ENCODE peak calls at places on chromosomes 13 and 19, in seven cellular contexts. G is heart left ventricle; C is thoracic aorta; A is heart right ventricle; U is HCT116; P is colonic mucosa; E is CD8-positive, alpha-beta memory T cell. I is an unnamed sample.
A peak's percentile ranks its signal among the peaks of the same experiment; 100 is the strongest.

GRCh38 chr13:47621931-47622330 is 379.1 kb downstream of the SUCLA2 start:
- DNase-seq in E (no peak), C (no peak), P (no peak), U (no peak), A (no peak), G (no peak), I (no peak)

GRCh38 chr19:6664916-6665315 is 5.0 kb downstream of the TNFSF14 start:
- DNase-seq in P (no peak), C (no peak), G (no peak), U (no peak), A (no peak), E (no peak), I (no peak)

GRCh38 chr19:33546656-33547055 is 25.1 kb upstream of the PEPD start:
- DNase-seq in P (no peak), C (no peak), A (no peak), U (no peak), G (no peak), E (no peak), I (no peak)

GRCh38 chr13:110347535-110348308 is 40.6 kb downstream of the COL4A2 start:
- DNase-seq in E (no peak), P (no peak), A (peak; percentile 46), C (peak; percentile 72), G (peak; percentile 67), U (peak; percentile 41), I (no peak)

GRCh38 chr19:5170329-5170745 is 170.3 kb downstream of the PTPRS start:
- DNase-seq in E (no peak), C (no peak), G (no peak), A (no peak), P (peak; percentile 39), U (no peak), I (no peak)

GRCh38 chr13:112931028-112931934 is 37.7 kb upstream of the MCF2L start:
- DNase-seq in C (no peak), G (no peak), E (no peak), P (peak; percentile 66), A (no peak), U (peak; percentile 46), I (peak; percentile 57)

GRCh38 chr13:43567608-43568007 is 219.2 kb downstream of the ENOX1 start:
- DNase-seq in C (no peak), A (no peak), E (no peak), G (no peak), P (no peak), U (no peak), I (no peak)

GRCh38 chr19:6086081-6086858 is 24.0 kb downstream of the RFX2 start:
- DNase-seq in P (no peak), E (no peak), G (no peak), U (no peak), A (no peak), C (no peak), I (no peak)

GRCh38 chr13:110624766-110625756 is 9.7 kb downstream of the NAXD start:
- DNase-seq in P (no peak), C (no peak), G (no peak), A (no peak), U (no peak), E (no peak), I (no peak)

GRCh38 chr13:41614671-41615519 is 157.5 kb downstream of the RGCC start:
- DNase-seq in E (no peak), A (peak; percentile 13), C (no peak), G (no peak), P (no peak), U (no peak), I (no peak)

GRCh38 chr13:45278096-45278645 is 62.8 kb downstream of the TPT1 start:
- DNase-seq in C (no peak), A (no peak), P (no peak), E (no peak), U (no peak), G (no peak), I (no peak)

GRCh38 chr13:83498486-83499190 is 383.6 kb downstream of the SLITRK1 start:
- DNase-seq in P (no peak), E (no peak), C (no peak), G (no peak), U (no peak), A (no peak), I (no peak)

GRCh38 chr19:48501446-48501960 is 10.1 kb downstream of the LMTK3 start:
- DNase-seq in P (peak; percentile 77), U (no peak), C (no peak), A (no peak), E (no peak), G (no peak), I (peak; percentile 97)

GRCh38 chr13:40079721-40080120 is 424.3 kb downstream of the COG6 start:
- DNase-seq in P (no peak), U (no peak), A (no peak), G (no peak), E (no peak), C (no peak), I (no peak)

GRCh38 chr13:38914070-38914469 is 76.6 kb downstream of the STOML3 start:
- DNase-seq in A (no peak), U (no peak), E (no peak), C (no peak), P (no peak), G (no peak), I (no peak)

GRCh38 chr13:60351326-60351725 is 45.7 kb upstream of the TDRD3 start:
- DNase-seq in C (no peak), E (no peak), A (no peak), U (no peak), G (no peak), P (no peak), I (peak; percentile 22)

DNA sequence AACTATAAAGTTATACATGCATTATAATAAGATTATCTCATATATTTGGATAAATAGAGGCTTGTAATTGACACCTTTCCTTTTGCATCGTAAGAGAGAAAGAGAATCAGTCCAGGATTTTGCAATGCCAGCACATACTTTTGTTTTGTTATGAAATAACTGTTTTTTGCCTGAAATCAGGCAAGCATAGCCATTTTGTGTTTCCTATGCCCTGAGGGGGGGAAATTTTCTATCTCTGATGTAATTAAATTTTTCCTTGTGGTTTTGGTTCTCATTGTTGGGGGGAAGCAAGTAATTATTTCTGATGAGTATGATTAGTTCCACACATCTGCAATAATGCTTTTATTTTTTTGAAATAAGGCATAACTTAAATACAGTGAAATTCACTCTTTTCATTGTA is 229.4 kb downstream of the NDFIP2 start:
- DNase-seq in E (no peak), C (no peak), U (no peak), A (no peak), G (no peak), P (no peak), I (no peak)
- H3K4me3 ChIP-seq in E (no peak overlapping the region), C (no peak overlapping the region), U (no peak overlapping the region), A (no peak overlapping the region), G (no peak overlapping the region), P (no peak overlapping the region), I (no peak overlapping the region)

GRCh38 chr19:1390594-1391423 is 7.1 kb downstream of the NDUFS7 start:
- DNase-seq in C (no peak), G (no peak), P (no peak), E (no peak), U (no peak), A (no peak), I (no peak)

GRCh38 chr19:1394252-1395193 is 6.8 kb downstream of the GAMT start:
- DNase-seq in U (no peak), G (peak; percentile 29), A (no peak), C (no peak), P (no peak), E (no peak), I (peak; percentile 61)

GRCh38 chr19:1393841-1394240 is 7.5 kb downstream of the GAMT start:
- DNase-seq in U (no peak), G (no peak), C (no peak), E (no peak), A (no peak), P (no peak), I (no peak)

GRCh38 chr19:1392939-1393530 is 8.3 kb downstream of the GAMT start:
- DNase-seq in A (no peak), C (no peak), E (no peak), P (no peak), G (no peak), U (no peak), I (no peak)

DNA sequence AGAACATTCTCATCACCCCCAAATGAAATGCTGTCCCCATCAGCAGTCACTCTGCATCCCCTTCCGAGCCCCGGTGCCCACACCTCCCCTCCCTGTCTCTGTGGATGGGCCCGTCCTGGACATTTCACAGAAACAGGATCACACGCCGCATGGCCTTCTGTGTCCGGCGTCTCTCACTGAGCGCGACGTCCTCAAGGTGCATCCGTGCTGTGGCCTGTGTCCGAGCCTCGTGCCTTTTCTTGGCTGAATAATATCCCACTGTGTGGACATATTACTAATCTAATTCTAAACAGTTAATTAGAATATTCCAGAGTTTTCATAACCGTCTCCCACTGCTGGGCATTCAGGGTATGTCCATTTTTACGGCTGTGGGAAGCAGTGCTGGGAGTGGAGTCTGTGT is 8.7 kb downstream of the NDUFS7 start:
- DNase-seq in C (no peak), U (no peak), E (no peak), P (no peak), A (no peak), G (no peak), I (no peak)
- H3K36me3 ChIP-seq in C (peaks cover 38% of the 10 kb centered on the region), U (peaks cover 14% of the 10 kb centered on the region), E (peaks cover 10% of the 10 kb centered on the region), P (peaks cover 8% of the 10 kb centered on the region), A (peaks cover 43% of the 10 kb centered on the region), G (peaks cover 62% of the 10 kb centered on the region), I (peaks cover 61% of the 10 kb centered on the region)

GRCh38 chr19:50417850-50418185 is 920 bp upstream of the SPIB start:
- DNase-seq in P (no peak), G (no peak), U (no peak), C (no peak), A (no peak), E (no peak), I (no peak)
- H3K4me1 ChIP-seq in P (peaks cover 5% of the 10 kb centered on the region), G (no peaks in the 10 kb centered on the region), U (no peaks in the 10 kb centered on the region), C (peaks cover 8% of the 10 kb centered on the region), A (peaks cover 18% of the 10 kb centered on the region), E (no peaks in the 10 kb centered on the region), I (no peaks in the 10 kb centered on the region)

GRCh38 chr19:55486971-55487883 is 1.0 kb upstream of the SSC5D start:
- DNase-seq in A (peak; percentile 89), P (peak; percentile 67), E (no peak), G (peak; percentile 82), C (no peak), U (no peak), I (no peak)

GRCh38 chr19:55484571-55485438 is at the start of gene NAT14:
- DNase-seq in E (peak; percentile 82), G (peak; percentile 70), U (no peak), C (no peak), P (no peak), A (peak; percentile 54), I (peak; percentile 90)

GRCh38 chr19:55486043-55486970 is 1.3 kb downstream of the NAT14 start:
- DNase-seq in P (no peak), E (no peak), G (peak; percentile 33), U (no peak), A (no peak), C (no peak), I (no peak)

GRCh38 chr19:55483681-55484361 is 1.2 kb upstream of the NAT14 start:
- DNase-seq in P (no peak), G (peak; percentile 27), C (no peak), A (no peak), U (no peak), E (no peak), I (no peak)

DNA sequence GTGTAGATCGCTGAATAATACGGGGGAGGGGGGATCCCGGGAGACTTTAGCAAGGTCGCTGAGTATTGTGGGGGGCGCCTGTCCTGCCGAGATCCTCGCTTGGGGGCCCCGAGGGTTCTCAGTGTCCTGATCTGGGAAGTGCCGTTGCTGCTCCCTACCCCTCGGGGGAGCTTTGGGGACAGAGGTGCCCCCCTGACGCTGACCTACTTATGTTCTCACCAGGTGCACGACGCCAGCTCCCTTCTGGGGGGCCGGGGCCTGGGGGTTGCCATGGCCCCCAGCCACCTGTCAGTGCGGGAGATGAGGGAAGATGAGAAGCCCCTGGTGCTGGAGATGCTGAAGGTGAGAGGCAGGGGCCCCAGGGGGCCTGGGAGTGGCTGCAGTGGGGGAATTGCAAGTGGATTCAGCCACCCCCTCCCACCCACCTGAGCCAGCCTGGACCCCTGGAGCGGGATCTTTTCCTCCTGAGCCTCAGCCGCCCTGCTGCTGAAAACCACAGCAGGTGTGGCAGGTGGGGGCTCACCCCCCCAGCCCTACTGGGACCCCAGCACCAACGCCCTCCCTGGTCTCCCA is 537 bp downstream of the NAT14 start:
- DNase-seq in G (no peak), C (no peak), P (no peak), E (no peak), A (no peak), U (no peak), I (no peak)
- H3K4me3 ChIP-seq in G (peak overlapping the region; percentile 66), C (peak overlapping the region; percentile 91), P (peak overlapping the region; percentile 53), E (peak overlapping the region; percentile 64), A (peak overlapping the region; percentile 67), U (peak overlapping the region; percentile 80), I (peak overlapping the region; percentile 59)